ENCODE peak calls at places on chromosomes 2 and 18, in seven cellular contexts. K is GM03348, I is NCI-H510A, Q is SW480, B is esophagus squamous epithelium, F is stromal cell of bone marrow, C is fibroblast of the conjunctiva. Z is an unnamed sample.

GRCh38 chr2:78553866-78554647 is 471.4 kb upstream of the REG3G start:
- DNase-seq in K (no peak), I (no peak), Q (no peak), B (no peak), F (no peak), C (no peak), Z (no peak)

GRCh38 chr2:156327835-156328401 is 4.6 kb downstream of the NR4A2 start:
- DNase-seq in K (no peak), I (no peak), Q (no peak), B (no peak), F (no peak), C (no peak), Z (no peak)

GRCh38 chr2:218329826-218330651 is 26.6 kb upstream of the CATIP start:
- DNase-seq in K (no peak), I (no peak), Q (no peak), B (no peak), F (no peak), C (no peak), Z (peak)

GRCh38 chr2:170177950-170178781 is at the start of gene MYO3B:
- DNase-seq in K (peak), I (no peak), Q (no peak), B (no peak), F (peak), C (peak), Z (no peak)

GRCh38 chr2:53450885-53451284 is 316.7 kb upstream of the CHAC2 start:
- DNase-seq in K (no peak), I (peak), Q (no peak), B (no peak), F (no peak), C (no peak), Z (no peak)

GRCh38 chr2:106108351-106108750 is 85.8 kb downstream of the UXS1 start:
- DNase-seq in K (peak), I (no peak), Q (no peak), B (no peak), F (no peak), C (no peak), Z (peak)

GRCh38 chr2:46032996-46033395 is 264.2 kb upstream of the EPAS1 start:
- DNase-seq in K (no peak), I (no peak), Q (no peak), B (no peak), F (no peak), C (no peak), Z (no peak)

GRCh38 chr18:8615397-8616025 is 6.3 kb downstream of the RAB12 start:
- DNase-seq in K (peak), I (no peak), Q (peak), B (no peak), F (peak), C (peak), Z (peak)

GRCh38 chr2:119228136-119228535 is 4.5 kb downstream of the STEAP3 start:
- DNase-seq in K (no peak), I (no peak), Q (no peak), B (no peak), F (no peak), C (no peak), Z (no peak)

GRCh38 chr2:234929002-234929401 is 22.8 kb upstream of the SH3BP4 start:
- DNase-seq in K (no peak), I (no peak), Q (no peak), B (no peak), F (no peak), C (no peak), Z (no peak)

GRCh38 chr2:39548971-39549370 is 111.9 kb upstream of the MAP4K3 start:
- DNase-seq in K (no peak), I (no peak), Q (no peak), B (no peak), F (no peak), C (no peak), Z (no peak)

GRCh38 chr2:115635440-115635839 is 1193.0 kb downstream of the DPP10 start:
- DNase-seq in K (no peak), I (no peak), Q (no peak), B (no peak), F (no peak), C (no peak), Z (no peak)

GRCh38 chr2:160940271-160940670 is 220.0 kb upstream of the TANK start:
- DNase-seq in K (peak), I (no peak), Q (no peak), B (no peak), F (no peak), C (no peak), Z (no peak)

GRCh38 chr2:180385601-180386201 is 378.6 kb upstream of the CWC22 start:
- DNase-seq in K (peak), I (no peak), Q (no peak), B (no peak), F (peak), C (peak), Z (no peak)

GRCh38 chr2:3099860-3100234 is 277.8 kb downstream of the EIPR1 start:
- DNase-seq in K (no peak), I (no peak), Q (no peak), B (no peak), F (no peak), C (no peak), Z (no peak)

GRCh38 chr2:22035333-22035964 is 911.7 kb downstream of the TDRD15 start:
- DNase-seq in K (no peak), I (no peak), Q (no peak), B (no peak), F (peak), C (peak), Z (no peak)

GRCh38 chr2:24409700-24410556 is 49.6 kb upstream of the ITSN2 start:
- DNase-seq in K (peak), I (peak), Q (peak), B (no peak), F (peak), C (peak), Z (no peak)

GRCh38 chr2:45886229-45886663 is 234.8 kb downstream of the PRKCE start:
- DNase-seq in K (no peak), I (no peak), Q (no peak), B (no peak), F (no peak), C (no peak), Z (no peak)

GRCh38 chr2:164661349-164661748 is 40.1 kb upstream of the GRB14 start:
- DNase-seq in K (no peak), I (no peak), Q (no peak), B (no peak), F (no peak), C (no peak), Z (no peak)

GRCh38 chr2:161141033-161141432 is 19.2 kb upstream of the TANK start:
- DNase-seq in K (no peak), I (no peak), Q (no peak), B (no peak), F (no peak), C (no peak), Z (no peak)

GRCh38 chr2:237540823-237541222 is 25.6 kb upstream of the PRLH start:
- DNase-seq in K (peak), I (no peak), Q (peak), B (no peak), F (peak), C (peak), Z (no peak)

GRCh38 chr2:174334781-174335604 is at the start of gene SP9:
- DNase-seq in K (peak), I (peak), Q (peak), B (no peak), F (no peak), C (peak), Z (peak)

GRCh38 chr2:158781562-158781961 is 13.6 kb upstream of the DAPL1 start:
- DNase-seq in K (peak), I (no peak), Q (no peak), B (no peak), F (peak), C (peak), Z (peak)

GRCh38 chr18:35580748-35581534 is 599 bp upstream of the GALNT1 start:
- DNase-seq in K (peak), I (peak), Q (peak), B (peak), F (no peak), C (no peak), Z (peak)

GRCh38 chr2:170996316-170996715 is 67.3 kb downstream of the GORASP2 start:
- DNase-seq in K (no peak), I (no peak), Q (no peak), B (no peak), F (no peak), C (no peak), Z (no peak)

GRCh38 chr2:38825956-38826355 is 47.9 kb downstream of the GEMIN6 start:
- DNase-seq in K (no peak), I (no peak), Q (no peak), B (no peak), F (no peak), C (no peak), Z (no peak)

GRCh38 chr2:5315512-5315911 is 376.7 kb upstream of the SOX11 start:
- DNase-seq in K (no peak), I (no peak), Q (no peak), B (no peak), F (no peak), C (no peak), Z (no peak)

GRCh38 chr2:62320657-62321357 is 124.9 kb downstream of the B3GNT2 start:
- DNase-seq in K (no peak), I (no peak), Q (no peak), B (no peak), F (no peak), C (no peak), Z (no peak)

GRCh38 chr2:232817756-232818155 is 41.4 kb upstream of the KCNJ13 start:
- DNase-seq in K (no peak), I (no peak), Q (no peak), B (no peak), F (no peak), C (no peak), Z (no peak)

GRCh38 chr2:36741188-36741587 is 44.7 kb downstream of the VIT start:
- DNase-seq in K (no peak), I (no peak), Q (peak), B (no peak), F (no peak), C (no peak), Z (no peak)

GRCh38 chr18:46224181-46224775 is 120.1 kb downstream of the HAUS1 start:
- DNase-seq in K (peak), I (no peak), Q (no peak), B (no peak), F (no peak), C (no peak), Z (no peak)